ENCODE peak calls at places on chromosomes 3 and 15, in six cellular contexts. B is dorsolateral prefrontal cortex, X is mesothelial cell of epicardium, M is body of pancreas, E is GM13976, N is mammary epithelial cell. G is an unnamed sample.

GRCh38 chr3:41711656-41712055 is 250.2 kb downstream of the ULK4 start:
- DNase-seq in M (no peak), N (no peak), B (no peak), E (no peak), X (no peak), G (no peak)

GRCh38 chr3:135929670-135930069 is 35.9 kb upstream of the PPP2R3A start:
- DNase-seq in B (no peak), E (no peak), N (peak), X (no peak), M (peak), G (no peak)

GRCh38 chr3:133894334-133895207 is 1.1 kb downstream of the RAB6B start:
- DNase-seq in E (peak), B (no peak), X (no peak), M (no peak), N (no peak), G (no peak)

GRCh38 chr3:15266510-15267376 is 60.7 kb downstream of the CAPN7 start:
- DNase-seq in E (no peak), M (no peak), B (no peak), X (no peak), N (no peak), G (no peak)

GRCh38 chr15:58383876-58384275 is 47.9 kb upstream of the LIPC start:
- DNase-seq in N (no peak), M (no peak), B (no peak), E (no peak), X (no peak), G (no peak)

GRCh38 chr3:135981701-135982403 is 16.3 kb downstream of the PPP2R3A start:
- DNase-seq in E (no peak), B (no peak), M (no peak), N (no peak), X (no peak), G (no peak)

GRCh38 chr15:66085128-66085527 is 168.4 kb downstream of the MEGF11 start:
- DNase-seq in N (no peak), E (no peak), M (no peak), B (no peak), X (no peak), G (peak)

GRCh38 chr3:193987186-193987585 is 148.8 kb upstream of the HES1 start:
- DNase-seq in E (no peak), M (no peak), B (no peak), X (no peak), N (no peak), G (no peak)

GRCh38 chr15:84570164-84570692 is 30.6 kb upstream of the ZSCAN2 start:
- DNase-seq in B (no peak), X (peak), N (peak), M (peak), E (peak), G (peak)

GRCh38 chr15:65980824-65981456 is 111.6 kb downstream of the RAB11A start:
- DNase-seq in M (peak), X (peak), B (peak), E (peak), N (peak), G (no peak)

GRCh38 chr3:80767599-80767998 is 993.8 kb downstream of the GBE1 start:
- DNase-seq in M (no peak), N (no peak), E (no peak), X (no peak), B (no peak), G (no peak)

GRCh38 chr3:44648564-44649229 is at the start of gene ZNF35:
- DNase-seq in N (peak), B (peak), M (peak), X (peak), E (peak), G (no peak)

GRCh38 chr15:82848201-82848993 is 39.0 kb downstream of the WHAMM start:
- DNase-seq in X (no peak), M (no peak), N (no peak), E (no peak), B (no peak), G (no peak)

GRCh38 chr3:10192953-10193691 is 28.4 kb downstream of the IRAK2 start:
- DNase-seq in N (peak), X (no peak), M (peak), B (no peak), E (no peak), G (peak)

GRCh38 chr3:18370672-18371071 is 54.5 kb downstream of the SATB1 start:
- DNase-seq in M (no peak), N (no peak), E (no peak), X (no peak), B (no peak), G (no peak)

GRCh38 chr3:12229896-12230295 is 59.0 kb upstream of the PPARG start:
- DNase-seq in N (peak), E (no peak), X (no peak), M (no peak), B (no peak), G (no peak)

DNA sequence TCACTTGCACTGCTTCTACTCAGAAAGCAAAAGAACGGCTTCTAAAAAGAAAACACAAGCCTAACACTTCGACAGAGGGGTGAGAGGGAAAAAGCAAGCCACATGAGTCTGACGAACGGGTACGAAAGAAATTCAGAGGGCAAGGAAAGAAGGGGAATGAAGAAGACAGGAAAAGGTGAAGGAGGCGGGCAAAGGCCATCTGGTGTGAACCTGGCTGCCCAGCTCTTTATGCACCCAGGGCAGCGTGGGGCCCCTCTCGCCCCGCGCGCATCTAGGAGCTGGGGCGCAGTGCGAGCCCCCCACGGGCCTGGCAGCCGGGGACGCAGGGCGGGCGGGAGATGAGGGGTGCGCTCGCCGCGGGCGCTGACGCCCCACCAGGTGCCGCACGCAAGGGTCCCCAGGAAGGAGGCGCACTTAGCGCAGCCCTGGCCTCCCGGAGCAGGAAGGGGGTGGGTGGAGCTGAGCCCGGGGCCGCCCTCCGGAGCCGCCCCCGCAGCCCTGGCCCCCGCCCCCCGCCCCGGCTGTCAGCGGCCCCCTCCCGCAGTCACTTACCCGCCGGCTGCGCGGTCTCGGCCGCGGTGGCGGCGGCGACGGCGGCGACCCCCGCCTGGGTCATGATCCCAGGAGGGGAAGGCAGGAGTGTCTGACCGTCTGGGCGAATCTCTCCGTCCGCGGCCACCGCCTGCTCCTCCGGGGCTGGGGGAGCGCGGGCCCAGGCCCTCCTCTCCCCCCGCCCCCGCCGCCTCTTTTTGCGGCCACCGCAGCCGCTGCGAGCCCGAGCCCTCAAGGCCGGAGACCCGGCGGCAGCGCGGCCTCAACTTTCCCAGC is at the start of gene USF3:
- DNase-seq in X (peak), B (peak), N (peak), M (peak), E (peak), G (peak)
- TF ChIP-seq CTCF in X (no peak), B (peak), N (no peak), M (no peak), E (peak), G (no peak)

GRCh38 chr3:49339593-49339946 is 283 bp downstream of the USP4 start:
- DNase-seq in X (no peak), N (no peak), M (no peak), B (no peak), E (no peak), G (no peak)
- TF ChIP-seq CTCF in X (no peak), N (no peak), M (no peak), B (no peak), E (no peak), G (no peak)

DNA sequence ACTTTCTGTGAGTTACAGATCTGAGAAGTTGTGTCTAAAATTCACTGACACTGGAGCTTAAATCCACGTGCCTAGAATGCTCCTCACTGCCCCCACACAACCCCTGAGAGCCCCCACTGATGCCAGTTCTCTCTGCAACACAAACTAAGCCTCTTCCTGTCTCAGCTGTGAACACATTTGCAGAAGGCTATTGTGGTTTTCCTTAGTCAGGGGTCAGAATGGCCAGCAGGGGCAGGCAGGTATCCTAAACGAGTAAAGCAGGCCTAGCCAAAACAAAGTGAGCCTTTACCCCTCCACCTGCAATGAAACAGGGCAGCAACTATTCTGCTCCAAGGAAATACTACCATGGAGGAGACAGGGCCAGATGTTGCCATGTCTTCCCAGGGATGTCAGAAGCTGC is 78.6 kb downstream of the FHIT start:
- DNase-seq in E (peak), M (peak), B (no peak), N (no peak), X (no peak), G (no peak)
- TF ChIP-seq CTCF in E (peak), M (no peak), B (no peak), N (no peak), X (no peak), G (no peak)

GRCh38 chr3:182925944-182926337 is 54.4 kb downstream of the DCUN1D1 start:
- DNase-seq in E (no peak), B (no peak), N (no peak), M (no peak), X (no peak), G (no peak)
- TF ChIP-seq CTCF in E (no peak), B (no peak), N (no peak), M (no peak), X (no peak), G (no peak)

DNA sequence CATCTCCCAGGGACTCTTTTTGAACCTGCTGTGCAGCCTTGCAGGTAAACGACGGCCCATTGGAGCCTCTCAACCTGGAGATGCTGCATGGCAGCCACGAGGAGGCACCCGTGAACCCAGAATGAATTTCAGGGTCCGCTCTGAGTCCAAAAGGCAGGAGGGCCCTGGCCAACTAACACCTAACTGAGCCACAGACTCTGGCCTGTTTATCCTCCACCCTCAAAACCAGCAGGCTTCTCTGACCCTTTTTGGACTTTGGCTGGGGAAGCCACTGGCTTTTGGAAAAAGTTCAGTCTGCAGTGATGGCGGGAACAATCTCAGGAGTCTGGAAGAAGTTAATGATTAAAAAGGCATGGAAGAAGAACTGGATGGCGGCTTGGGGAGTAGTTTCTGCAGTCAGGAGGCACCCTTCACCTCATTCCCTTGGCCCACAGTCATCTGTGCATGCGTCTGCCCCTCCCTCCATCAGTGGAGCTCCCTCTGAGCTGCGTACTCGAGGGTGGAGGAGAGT is 4.1 kb downstream of the PXYLP1 start:
- DNase-seq in N (no peak), X (no peak), E (no peak), M (no peak), B (no peak), G (no peak)
- TF ChIP-seq CTCF in N (no peak), X (no peak), E (no peak), M (no peak), B (no peak), G (peak)

GRCh38 chr3:76570436-76571057 is 469.4 kb upstream of the ROBO2 start:
- DNase-seq in E (peak), B (no peak), M (no peak), X (no peak), N (no peak), G (no peak)
- TF ChIP-seq CTCF in E (peak), B (peak), M (peak), X (peak), N (peak), G (no peak)

DNA sequence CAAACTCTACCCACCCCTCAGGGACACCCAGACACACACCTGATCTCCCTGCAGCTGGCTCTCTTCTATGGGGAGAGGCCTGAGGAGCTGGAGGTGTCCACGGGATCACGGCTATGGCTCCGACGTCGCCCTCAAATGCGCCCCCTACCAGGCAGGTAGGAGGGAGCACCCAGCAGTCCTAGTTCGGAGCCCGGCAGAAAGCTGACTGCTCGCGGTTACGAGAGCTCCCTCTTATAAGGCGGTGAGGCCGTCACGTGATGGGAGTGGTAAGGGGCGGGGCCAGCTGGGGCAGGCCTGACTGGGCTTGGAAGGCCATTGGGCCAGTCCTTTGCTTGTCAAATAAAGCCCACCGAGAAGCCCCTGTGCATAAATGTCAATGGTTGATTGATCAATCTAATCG is at the start of gene PRR20G:
- DNase-seq in M (no peak), X (no peak), B (no peak), N (no peak), E (no peak), G (no peak)
- TF ChIP-seq CTCF in M (no peak), X (no peak), B (no peak), N (no peak), E (no peak), G (no peak)

GRCh38 chr3:107241217-107241616 is 136.0 kb upstream of the CCDC54 start:
- DNase-seq in E (peak), B (no peak), N (peak), M (peak), X (no peak), G (no peak)
- TF ChIP-seq CTCF in E (no peak), B (no peak), N (no peak), M (no peak), X (no peak), G (no peak)

DNA sequence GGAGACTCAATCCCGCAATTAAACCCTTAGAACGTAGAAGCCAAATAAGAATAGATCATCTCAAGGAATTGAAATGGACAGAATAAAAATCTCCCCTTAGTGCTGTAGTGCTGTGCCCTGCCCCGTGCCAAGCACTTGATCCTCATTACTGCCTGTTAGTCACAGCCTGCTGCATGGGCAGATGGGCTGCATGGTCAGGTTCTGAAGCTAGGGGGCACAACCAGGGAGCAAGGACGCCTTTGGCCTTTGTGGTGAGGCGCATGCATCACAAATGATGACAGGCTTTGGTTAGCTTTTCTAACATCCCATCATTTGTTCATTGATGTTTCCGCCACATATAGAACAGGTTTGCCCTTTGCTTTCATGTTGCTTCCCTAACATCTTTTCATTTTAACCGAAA is 336.3 kb upstream of the ADAMTS9 start:
- DNase-seq in E (no peak), M (no peak), X (no peak), N (no peak), B (no peak), G (no peak)
- TF ChIP-seq CTCF in E (no peak), M (no peak), X (no peak), N (no peak), B (no peak), G (no peak)

G was measured in CD4-positive, alpha-beta T cell.